ENCODE peak calls at places on chromosomes 5 and 9, in eight cellular contexts. H is CD8-positive, alpha-beta memory T cell; V is ovary; Y is DND-41; T is effector memory CD4-positive, alpha-beta T cell; X is lung; C is CD4-positive, alpha-beta memory T cell; N is GM23248. A is an unnamed sample. For H3K4me1, the result is how much of the 10 kb centered on the place peaks cover.

GRCh38 chr5:77076961-77077820 is 9.9 kb downstream of the ZBED3 start:
- DNase-seq in X (peak), N (peak), V (peak), H (peak), C (peak), Y (no peak), T (peak), A (peak)

GRCh38 chr5:58327289-58327688 is 132.6 kb downstream of the PLK2 start:
- DNase-seq in T (no peak), X (no peak), H (no peak), Y (no peak), N (no peak), C (no peak), V (no peak), A (no peak)

GRCh38 chr5:103744159-103744558 is 181.6 kb upstream of the NUDT12 start:
- DNase-seq in N (peak), C (no peak), T (no peak), Y (no peak), V (no peak), H (no peak), X (no peak), A (no peak)

GRCh38 chr5:15373151-15373550 is 126.8 kb upstream of the FBXL7 start:
- DNase-seq in C (no peak), H (no peak), V (no peak), T (no peak), N (no peak), X (no peak), Y (no peak), A (no peak)

GRCh38 chr5:164352695-164353094 is 847.3 kb downstream of the MAT2B start:
- DNase-seq in Y (no peak), X (no peak), T (no peak), V (no peak), N (no peak), H (no peak), C (no peak), A (no peak)

GRCh38 chr9:135413086-135413375 is 66.6 kb upstream of the PPP1R26 start:
- DNase-seq in T (no peak), V (no peak), X (no peak), N (no peak), Y (no peak), H (no peak), C (no peak), A (no peak)

GRCh38 chr5:123720955-123721354 is 209.0 kb downstream of the CSNK1G3 start:
- DNase-seq in H (no peak), X (no peak), T (no peak), C (no peak), V (no peak), Y (no peak), N (no peak), A (no peak)

GRCh38 chr5:132776932-132777208 is 169 bp downstream of the SEPTIN8 start:
- DNase-seq in X (no peak), H (no peak), V (peak), C (no peak), N (no peak), T (no peak), Y (no peak), A (no peak)

GRCh38 chr5:41199660-41200059 is 13.7 kb downstream of the C6 start:
- DNase-seq in C (no peak), N (no peak), X (no peak), Y (no peak), V (no peak), T (no peak), H (no peak), A (no peak)

GRCh38 chr5:4563400-4563799 is 576.7 kb upstream of the ADAMTS16 start:
- DNase-seq in H (no peak), C (no peak), V (no peak), X (no peak), Y (peak), N (peak), T (no peak), A (no peak)

GRCh38 chr5:79514391-79515105 is 614 bp upstream of the HOMER1 start:
- DNase-seq in X (peak), V (peak), N (peak), T (peak), H (peak), Y (peak), C (peak), A (peak)

GRCh38 chr5:118705931-118706330 is 282.4 kb downstream of the DTWD2 start:
- DNase-seq in T (no peak), H (no peak), X (no peak), Y (no peak), V (no peak), N (no peak), C (no peak), A (no peak)

GRCh38 chr5:156543348-156543747 is 216.4 kb downstream of the SGCD start:
- DNase-seq in T (no peak), Y (no peak), N (no peak), V (no peak), C (no peak), H (no peak), X (no peak), A (no peak)

GRCh38 chr5:59893436-59894227 is at the start of gene PDE4D:
- DNase-seq in T (no peak), N (peak), X (peak), Y (no peak), H (no peak), V (peak), C (no peak), A (peak)

GRCh38 chr9:132519033-132519432 is 63.4 kb upstream of the BARHL1 start:
- DNase-seq in Y (no peak), H (no peak), N (no peak), V (no peak), T (no peak), C (no peak), X (no peak), A (no peak)

GRCh38 chr5:14581891-14582796 is 552 bp downstream of the OTULINL start:
- DNase-seq in V (peak), N (peak), Y (peak), T (peak), X (peak), H (peak), C (peak), A (peak)

GRCh38 chr9:133067006-133067405 is 5.2 kb downstream of the CEL start:
- DNase-seq in T (no peak), V (no peak), N (no peak), C (no peak), Y (no peak), X (no peak), H (peak), A (no peak)

GRCh38 chr9:38344566-38345324 is 47.8 kb upstream of the ALDH1B1 start:
- DNase-seq in V (no peak), T (no peak), X (no peak), H (no peak), Y (no peak), C (no peak), N (no peak), A (no peak)

GRCh38 chr9:92122792-92123191 is 7.6 kb upstream of the SPTLC1 start:
- DNase-seq in Y (no peak), N (no peak), C (no peak), X (no peak), V (no peak), T (no peak), H (no peak), A (no peak)

GRCh38 chr5:149410721-149411432 is 31.8 kb upstream of the IL17B start:
- DNase-seq in C (no peak), T (no peak), H (no peak), X (no peak), N (no peak), V (no peak), Y (no peak), A (no peak)

GRCh38 chr9:124008855-124009834 is 2.4 kb upstream of the LHX2 start:
- DNase-seq in Y (no peak), N (no peak), H (no peak), V (no peak), C (no peak), T (no peak), X (no peak), A (no peak)

GRCh38 chr9:111839387-111839786 is 44.6 kb upstream of the SHOC1 start:
- DNase-seq in C (no peak), N (peak), Y (no peak), T (no peak), H (no peak), X (no peak), V (no peak), A (no peak)

GRCh38 chr9:37775216-37775919 is 9.5 kb downstream of the EXOSC3 start:
- DNase-seq in C (no peak), N (peak), V (no peak), X (no peak), Y (no peak), T (no peak), H (no peak), A (no peak)

GRCh38 chr9:92359380-92360007 is 33.7 kb downstream of the CENPP start:
- DNase-seq in H (no peak), V (no peak), X (no peak), Y (no peak), N (no peak), C (no peak), T (no peak), A (no peak)

GRCh38 chr5:60026174-60026573 is 132.6 kb upstream of the PDE4D start:
- DNase-seq in H (no peak), X (no peak), N (peak), T (no peak), C (no peak), V (no peak), Y (no peak), A (no peak)

GRCh38 chr9:124077915-124078572 is 66.5 kb downstream of the LHX2 start:
- DNase-seq in V (no peak), C (no peak), X (no peak), T (no peak), N (peak), H (no peak), Y (no peak), A (no peak)

GRCh38 chr9:94782367-94783120 is 56.0 kb downstream of the AOPEP start:
- DNase-seq in N (peak), V (no peak), X (no peak), Y (no peak), H (no peak), C (no peak), T (no peak), A (no peak)

GRCh38 chr9:3330792-3331420 is 194.9 kb downstream of the RFX3 start:
- DNase-seq in X (no peak), T (no peak), V (no peak), Y (no peak), H (no peak), N (peak), C (no peak), A (no peak)

GRCh38 chr9:92061184-92061583 is 54.0 kb downstream of the SPTLC1 start:
- DNase-seq in T (no peak), H (no peak), N (no peak), Y (no peak), V (no peak), C (no peak), X (no peak), A (no peak)

GRCh38 chr5:160833806-160834205 is 18.2 kb downstream of the ATP10B start:
- DNase-seq in T (no peak), V (no peak), N (no peak), Y (no peak), X (no peak), H (no peak), C (no peak), A (no peak)

GRCh38 chr9:113503131-113503541 is 39.6 kb downstream of the RGS3 start:
- DNase-seq in X (no peak), N (no peak), H (no peak), C (no peak), T (no peak), Y (no peak), V (no peak), A (no peak)

GRCh38 chr9:3186751-3187150 is 339.1 kb downstream of the RFX3 start:
- DNase-seq in Y (no peak), H (no peak), N (no peak), V (no peak), C (no peak), X (no peak), T (no peak), A (no peak)

GRCh38 chr5:137164961-137165360 is 334.2 kb downstream of the SPOCK1 start:
- DNase-seq in V (no peak), C (no peak), Y (no peak), H (no peak), N (no peak), X (no peak), T (no peak), A (no peak)

GRCh38 chr5:149485655-149486615 is 65.3 kb downstream of the CSNK1A1 start:
- DNase-seq in V (no peak), X (peak), Y (no peak), H (no peak), C (no peak), T (no peak), N (peak), A (no peak)

GRCh38 chr9:135815433-135816178 is 91.7 kb downstream of the CAMSAP1 start:
- DNase-seq in C (no peak), V (no peak), X (no peak), Y (no peak), N (no peak), T (no peak), H (no peak), A (peak)

GRCh38 chr5:1889321-1890065 is 6.8 kb upstream of the IRX4 start:
- DNase-seq in V (no peak), C (no peak), H (peak), T (no peak), Y (no peak), X (no peak), N (no peak), A (no peak)

GRCh38 chr5:61732376-61732775 is 400.3 kb downstream of the ZSWIM6 start:
- DNase-seq in C (no peak), N (no peak), H (no peak), Y (no peak), V (peak), T (no peak), X (no peak), A (no peak)

GRCh38 chr9:129936222-129936621 is 101.0 kb downstream of the USP20 start:
- DNase-seq in H (no peak), C (no peak), X (no peak), Y (no peak), V (no peak), T (no peak), N (no peak), A (peak)

GRCh38 chr9:129933709-129934586 is 98.7 kb downstream of the USP20 start:
- DNase-seq in X (no peak), C (no peak), H (no peak), N (peak), T (no peak), Y (no peak), V (no peak), A (no peak)

GRCh38 chr9:129944501-129945116 is 98.4 kb downstream of the FNBP1 start:
- DNase-seq in X (no peak), H (peak), N (no peak), C (peak), T (peak), Y (no peak), V (no peak), A (no peak)

GRCh38 chr9:129938291-129938979 is 103.2 kb downstream of the USP20 start:
- DNase-seq in X (no peak), C (no peak), V (no peak), T (no peak), H (no peak), N (peak), Y (no peak), A (no peak)

DNA sequence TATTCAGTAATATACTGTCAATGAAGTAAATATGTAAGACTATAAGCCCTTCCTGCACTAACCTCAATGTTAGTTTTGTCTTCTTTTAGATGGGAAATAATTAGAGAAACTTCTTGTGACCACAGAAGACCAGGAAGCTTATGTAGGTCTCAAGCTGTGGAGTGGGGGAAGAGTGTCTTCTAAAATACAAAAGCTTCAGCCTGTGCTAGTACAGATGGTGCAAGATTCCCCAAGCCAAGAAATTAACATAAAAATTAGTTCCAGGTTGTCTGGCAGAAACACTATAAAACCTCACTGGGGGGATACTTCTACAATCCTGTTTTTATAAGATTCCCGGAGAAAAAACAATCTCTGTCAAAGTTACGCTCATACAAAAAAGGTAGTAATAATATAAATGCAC is 103.6 kb downstream of the FNBP1 start:
- DNase-seq in N (no peak), Y (no peak), X (no peak), T (no peak), V (no peak), C (no peak), H (no peak), A (no peak)
- H3K27ac ChIP-seq in N (peak), Y (peak), X (no peak), T (no peak), V (no peak), C (no peak), H (no peak), A (no peak)

GRCh38 chr5:151024894-151025606 is 4.7 kb downstream of the GPX3 start:
- DNase-seq in T (no peak), H (no peak), Y (no peak), N (no peak), X (no peak), V (no peak), C (no peak), A (no peak)

GRCh38 chr5:151028717-151029116 is 8.3 kb downstream of the GPX3 start:
- DNase-seq in C (no peak), N (no peak), T (no peak), X (no peak), V (no peak), Y (no peak), H (no peak), A (no peak)

GRCh38 chr5:151027961-151028479 is 7.6 kb downstream of the GPX3 start:
- DNase-seq in V (no peak), X (no peak), T (no peak), N (no peak), C (no peak), H (no peak), Y (no peak), A (no peak)

GRCh38 chr5:151026088-151026487 is 5.7 kb downstream of the GPX3 start:
- DNase-seq in C (no peak), T (no peak), V (no peak), Y (no peak), H (no peak), N (no peak), X (no peak), A (no peak)

DNA sequence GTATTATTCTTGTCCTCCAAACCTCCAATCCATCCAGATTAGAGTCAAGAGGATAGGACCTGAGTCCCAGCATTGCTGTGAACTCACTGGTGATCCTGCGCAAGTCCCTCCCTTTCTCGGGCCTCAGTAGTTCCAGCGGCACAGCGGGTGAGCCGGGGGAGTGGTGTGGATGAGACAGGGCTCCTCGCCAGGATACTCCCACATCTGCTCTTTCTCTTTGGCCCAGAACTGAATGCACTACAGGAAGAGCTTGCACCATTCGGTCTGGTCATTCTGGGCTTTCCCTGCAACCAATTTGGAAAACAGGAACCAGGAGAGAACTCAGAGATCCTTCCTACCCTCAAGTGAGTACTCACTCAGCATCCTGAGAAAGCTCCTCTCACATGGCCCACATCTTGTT is 6.3 kb downstream of the GPX3 start:
- DNase-seq in T (no peak), C (no peak), N (no peak), H (no peak), Y (no peak), V (peak), X (no peak), A (peak)
- H3K4me1 ChIP-seq in T (under half), C (under half), N (under half), H (under half), Y (under half), V (under half), X (under half), A (under half)

GRCh38 chr5:157745041-157745456 is 1.5 kb downstream of the LSM11 start:
- DNase-seq in C (no peak), X (no peak), V (no peak), H (no peak), T (no peak), Y (no peak), N (no peak), A (no peak)

GRCh38 chr5:157747173-157747758 is 3.8 kb downstream of the LSM11 start:
- DNase-seq in T (no peak), V (no peak), Y (no peak), N (no peak), C (no peak), H (no peak), X (no peak), A (no peak)

GRCh38 chr5:157744055-157745011 is 821 bp downstream of the LSM11 start:
- DNase-seq in V (peak), T (no peak), Y (peak), C (peak), N (peak), X (no peak), H (no peak), A (peak)

GRCh38 chr5:157740211-157740610 is 3.3 kb upstream of the LSM11 start:
- DNase-seq in C (peak), N (peak), T (no peak), V (no peak), X (no peak), Y (no peak), H (no peak), A (no peak)

GRCh38 chr5:157743163-157744054 is at the start of gene LSM11:
- DNase-seq in C (peak), V (peak), T (peak), N (peak), Y (peak), H (peak), X (peak), A (peak)
- H3K27ac ChIP-seq in C (peak), V (peak), T (peak), N (no peak), Y (peak), H (no peak), X (no peak), A (peak)

DNA sequence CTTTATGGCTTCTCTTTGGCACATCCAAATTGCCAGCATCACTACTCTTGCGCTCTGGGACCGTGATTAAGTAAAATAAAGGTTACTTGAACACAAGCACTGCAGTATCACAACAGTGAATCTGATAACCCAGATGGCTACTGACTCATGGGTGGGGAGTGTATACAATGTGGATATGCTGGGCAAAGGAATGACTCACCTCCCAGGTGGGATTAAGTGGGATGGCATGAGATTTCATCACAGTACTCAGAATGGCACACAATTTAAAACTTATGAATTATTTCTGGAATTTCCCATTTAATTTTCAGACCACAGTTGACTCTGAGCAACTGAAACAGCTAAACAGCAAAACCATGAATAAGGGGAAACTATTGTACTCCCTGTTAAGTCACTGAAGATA is 4.3 kb downstream of the GFM2 start:
- DNase-seq in H (no peak), C (no peak), N (peak), Y (no peak), V (no peak), X (no peak), T (no peak), A (no peak)
- H3K4me1 ChIP-seq in H (under half), C (under half), N (under half), Y (under half), V (under half), X (under half), T (under half), A (under half)

DNA sequence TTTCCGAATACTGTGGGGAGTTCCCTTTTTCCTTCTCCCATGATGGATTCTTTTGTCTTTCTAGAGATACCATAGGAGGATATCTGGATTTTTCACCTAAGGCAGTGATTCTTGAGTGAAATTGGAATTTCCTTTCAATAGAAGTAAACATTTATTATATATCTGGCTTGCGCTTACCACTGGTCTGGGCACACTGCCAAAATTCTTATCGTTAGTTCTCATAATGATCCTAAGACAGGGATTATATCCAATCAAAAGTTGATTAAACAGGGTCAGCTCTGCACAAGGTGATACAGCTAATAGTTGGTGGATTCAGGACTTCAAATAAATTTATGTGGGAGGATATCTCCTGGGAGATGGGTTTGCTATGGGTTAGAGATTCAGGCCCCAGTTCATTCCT is 9.6 kb downstream of the TLE4 start:
- DNase-seq in H (no peak), V (no peak), Y (no peak), T (no peak), N (peak), X (no peak), C (peak), A (no peak)
- H3K27ac ChIP-seq in H (no peak), V (no peak), Y (peak), T (peak), N (peak), X (peak), C (peak), A (no peak)

A was measured in right lobe of liver.